ENCODE peak calls at places on chromosome 4, in five cellular contexts. F is SW480, E is anterior cingulate cortex, Z is nephron progenitor cell, R is iPS-NIHi11. H is an unnamed sample.

GRCh38 chr4:39732728-39733127 is 34.8 kb downstream of the UBE2K start:
- DNase-seq in F (no peak), E (no peak), Z (no peak), R (no peak), H (no peak)

GRCh38 chr4:185143596-185143969 is 517 bp downstream of the SLC25A4 start:
- DNase-seq in F (peak; percentile 43), E (peak; percentile 46), Z (no peak), R (peak; percentile 57), H (no peak)

GRCh38 chr4:123599061-123599919 is 202.7 kb downstream of the SPRY1 start:
- DNase-seq in F (no peak), E (no peak), Z (no peak), R (no peak), H (no peak)

GRCh38 chr4:126172126-126172525 is 857.4 kb downstream of the FAT4 start:
- DNase-seq in F (no peak), E (no peak), Z (no peak), R (no peak), H (no peak)

GRCh38 chr4:148962539-148963290 is 520.5 kb upstream of the NR3C2 start:
- DNase-seq in F (no peak), E (no peak), Z (no peak), R (no peak), H (no peak)

GRCh38 chr4:177250056-177250696 is 59.5 kb upstream of the NEIL3 start:
- DNase-seq in F (peak; percentile 53), E (peak; percentile 29), Z (peak; percentile 79), R (peak; percentile 83), H (peak; percentile 65)

GRCh38 chr4:71009796-71010588 is 16.5 kb downstream of the DCK start:
- DNase-seq in F (peak; percentile 13), E (no peak), Z (no peak), R (peak; percentile 45), H (no peak)

GRCh38 chr4:104811727-104812126 is 317.0 kb upstream of the CXXC4 start:
- DNase-seq in F (no peak), E (no peak), Z (no peak), R (no peak), H (no peak)

GRCh38 chr4:5237086-5237485 is 185.8 kb downstream of the STK32B start:
- DNase-seq in F (no peak), E (no peak), Z (no peak), R (peak; percentile 47), H (no peak)

GRCh38 chr4:138898282-138898681 is 117.3 kb upstream of the NOCT start:
- DNase-seq in F (no peak), E (no peak), Z (no peak), R (no peak), H (no peak)

GRCh38 chr4:38691251-38692008 is 27.4 kb downstream of the KLF3 start:
- DNase-seq in F (no peak), E (no peak), Z (no peak), R (no peak), H (no peak)

GRCh38 chr4:71456841-71457240 is 118.0 kb downstream of the SLC4A4 start:
- DNase-seq in F (no peak), E (no peak), Z (no peak), R (no peak), H (no peak)

GRCh38 chr4:89114100-89114499 is 2.8 kb downstream of the TIGD2 start:
- DNase-seq in F (no peak), E (no peak), Z (no peak), R (no peak), H (no peak)

GRCh38 chr4:108072300-108072699 is 82.6 kb downstream of the HADH start:
- DNase-seq in F (peak; percentile 82), E (no peak), Z (peak; percentile 38), R (no peak), H (no peak)

GRCh38 chr4:113899260-113900177 is 79.9 kb downstream of the ARSJ start:
- DNase-seq in F (no peak), E (no peak), Z (no peak), R (no peak), H (no peak)

GRCh38 chr4:187207931-187208330 is 484.3 kb upstream of the FAT1 start:
- DNase-seq in F (no peak), E (no peak), Z (no peak), R (no peak), H (no peak)

GRCh38 chr4:148214529-148215166 is 227.6 kb downstream of the NR3C2 start:
- DNase-seq in F (no peak), E (no peak), Z (no peak), R (no peak), H (no peak)

GRCh38 chr4:77525538-77525937 is 80.1 kb upstream of the CXCL13 start:
- DNase-seq in F (no peak), E (no peak), Z (no peak), R (no peak), H (no peak)

GRCh38 chr4:40630335-40631021 is 814 bp upstream of the RBM47 start:
- DNase-seq in F (no peak), E (peak; percentile 2), Z (peak; percentile 57), R (peak; percentile 61), H (peak; percentile 82)

GRCh38 chr4:152485726-152486276 is 50.1 kb downstream of the FBXW7 start:
- DNase-seq in F (peak; percentile 64), E (no peak), Z (no peak), R (no peak), H (no peak)

GRCh38 chr4:70992354-70992753 is 1.1 kb upstream of the DCK start:
- DNase-seq in F (no peak), E (no peak), Z (no peak), R (no peak), H (no peak)

GRCh38 chr4:183746305-183747229 is 87.5 kb downstream of the TRAPPC11 start:
- DNase-seq in F (no peak), E (no peak), Z (no peak), R (no peak), H (no peak)

GRCh38 chr4:16750882-16751642 is 147.4 kb downstream of the LDB2 start:
- DNase-seq in F (no peak), E (no peak), Z (no peak), R (no peak), H (no peak)

GRCh38 chr4:8349664-8350225 is 80.2 kb downstream of the HTRA3 start:
- DNase-seq in F (no peak), E (no peak), Z (no peak), R (no peak), H (no peak)

GRCh38 chr4:119103263-119103662 is 32.4 kb upstream of the MYOZ2 start:
- DNase-seq in F (peak; percentile 36), E (no peak), Z (no peak), R (peak; percentile 22), H (no peak)

GRCh38 chr4:57550143-57550542 is 440.0 kb upstream of the IGFBP7 start:
- DNase-seq in F (no peak), E (no peak), Z (peak; percentile 12), R (no peak), H (no peak)

GRCh38 chr4:138736362-138736761 is 279.2 kb upstream of the NOCT start:
- DNase-seq in F (no peak), E (no peak), Z (no peak), R (no peak), H (no peak)

GRCh38 chr4:12534684-12535083 is 949.5 kb downstream of the RAB28 start:
- DNase-seq in F (no peak), E (no peak), Z (no peak), R (no peak), H (no peak)

GRCh38 chr4:5118091-5118786 is 67.0 kb downstream of the STK32B start:
- DNase-seq in F (no peak), E (no peak), Z (no peak), R (no peak), H (no peak)

GRCh38 chr4:106194801-106195200 is 121.2 kb downstream of the TBCK start:
- DNase-seq in F (no peak), E (no peak), Z (no peak), R (no peak), H (no peak)

GRCh38 chr4:148395771-148396170 is 46.4 kb downstream of the NR3C2 start:
- DNase-seq in F (no peak), E (no peak), Z (no peak), R (no peak), H (no peak)

GRCh38 chr4:183860726-183861125 is 44.4 kb upstream of the STOX2 start:
- DNase-seq in F (no peak), E (no peak), Z (no peak), R (no peak), H (no peak)

H was measured in left lobe of liver.